ENCODE peak calls at places on chromosomes 16 and 17, in four cellular contexts. Q is HS-27A; E is effector CD4-positive, alpha-beta T cell; J is hypothalamus. P is an unnamed sample.
A peak's percentile ranks its signal among the peaks of the same experiment; 100 is the strongest.

GRCh38 chr17:78369791-78370381 is 8.6 kb upstream of the PGS1 start:
- DNase-seq in Q (no peak), E (no peak), J (no peak), P (no peak)

GRCh38 chr16:11141409-11142260 is 114.4 kb downstream of the SOCS1 start:
- DNase-seq in Q (no peak), E (no peak), J (no peak), P (no peak)

GRCh38 chr16:22126037-22126558 is 33.8 kb downstream of the VWA3A start:
- DNase-seq in Q (no peak), E (no peak), J (no peak), P (no peak)

GRCh38 chr17:63035271-63035670 is 69.2 kb downstream of the TANC2 start:
- DNase-seq in Q (peak; percentile 40), E (no peak), J (no peak), P (no peak)

GRCh38 chr17:29590979-29591736 is 1.7 kb upstream of the GIT1 start:
- DNase-seq in Q (no peak), E (no peak), J (no peak), P (peak; percentile 24)

GRCh38 chr17:81510798-81511549 is 1.6 kb downstream of the ACTG1 start:
- DNase-seq in Q (no peak), E (peak; percentile 23), J (no peak), P (peak; percentile 52)

GRCh38 chr16:65667013-65667578 is 545.2 kb upstream of the CDH11 start:
- DNase-seq in Q (no peak), E (no peak), J (no peak), P (no peak)

GRCh38 chr16:57883953-57884654 is 81.8 kb upstream of the KIFC3 start:
- DNase-seq in Q (no peak), E (no peak), J (no peak), P (no peak)

GRCh38 chr17:39643271-39643670 is 6.3 kb downstream of the STARD3 start:
- DNase-seq in Q (no peak), E (no peak), J (no peak), P (no peak)

GRCh38 chr17:81735181-81736102 is 23.4 kb downstream of the SLC25A10 start:
- DNase-seq in Q (no peak), E (no peak), J (no peak), P (no peak)

GRCh38 chr17:58281511-58282011 is 826 bp upstream of the MPO start:
- DNase-seq in Q (no peak), E (no peak), J (no peak), P (no peak)

GRCh38 chr17:50059759-50060273 is 3.9 kb downstream of the ITGA3 start:
- DNase-seq in Q (no peak), E (no peak), J (no peak), P (no peak)

GRCh38 chr17:74893936-74894671 is 671 bp upstream of the FADS6 start:
- DNase-seq in Q (no peak), E (no peak), J (no peak), P (no peak)

GRCh38 chr17:40518401-40519088 is 17.1 kb upstream of the TNS4 start:
- DNase-seq in Q (no peak), E (no peak), J (no peak), P (no peak)

GRCh38 chr17:75344664-75345063 is 55.4 kb upstream of the SLC25A19 start:
- DNase-seq in Q (no peak), E (peak; percentile 38), J (no peak), P (peak; percentile 45)

GRCh38 chr17:78915872-78916632 is 9.1 kb downstream of the TIMP2 start:
- DNase-seq in Q (no peak), E (no peak), J (no peak), P (no peak)

GRCh38 chr17:17342242-17342945 is 39.2 kb downstream of the NT5M start:
- DNase-seq in Q (no peak), E (no peak), J (no peak), P (no peak)

GRCh38 chr17:81365148-81365600 is 30.1 kb upstream of the BAHCC1 start:
- DNase-seq in Q (no peak), E (no peak), J (no peak), P (no peak)